ENCODE peak calls at places on chromosomes 5 and 9, in five cellular contexts. N is fibroblast of the aortic adventitia, G is adipocyte, F is astrocyte of the spinal cord, E is HuH-7.5. D is an unnamed sample.

GRCh38 chr9:119884411-119884810 is 515.2 kb upstream of the BRINP1 start:
- DNase-seq in N (no peak), G (no peak), F (no peak), E (no peak), D (no peak)

GRCh38 chr5:123670981-123671557 is 159.1 kb downstream of the CSNK1G3 start:
- DNase-seq in N (peak; percentile 68), G (peak; percentile 80), F (peak; percentile 65), E (peak; percentile 4), D (peak; percentile 22)

GRCh38 chr9:114720296-114720695 is 38.3 kb upstream of the TEX48 start:
- DNase-seq in N (peak; percentile 27), G (no peak), F (no peak), E (no peak), D (peak; percentile 84)

GRCh38 chr5:120464627-120465280 is 654 bp downstream of the PRR16 start:
- DNase-seq in N (peak; percentile 66), G (peak; percentile 81), F (peak; percentile 63), E (no peak), D (peak; percentile 67)

GRCh38 chr5:66442951-66443445 is 153.2 kb upstream of the MAST4 start:
- DNase-seq in N (peak; percentile 99), G (no peak), F (no peak), E (no peak), D (no peak)

GRCh38 chr9:93303258-93303771 is 119.4 kb downstream of the WNK2 start:
- DNase-seq in N (no peak), G (no peak), F (no peak), E (no peak), D (no peak)

GRCh38 chr9:114382951-114383865 is 4.6 kb downstream of the AKNA start:
- DNase-seq in N (peak; percentile 83), G (peak; percentile 67), F (peak; percentile 30), E (no peak), D (peak; percentile 75)

GRCh38 chr5:127006711-127007110 is 23.6 kb downstream of the MARCHF3 start:
- DNase-seq in N (peak; percentile 56), G (peak; percentile 28), F (no peak), E (no peak), D (peak; percentile 43)

GRCh38 chr5:11230890-11231289 is 469.9 kb upstream of the DAP start:
- DNase-seq in N (no peak), G (no peak), F (no peak), E (no peak), D (no peak)

GRCh38 chr5:157473383-157474370 is 13.7 kb downstream of the NIPAL4 start:
- DNase-seq in N (peak; percentile 43), G (peak; percentile 24), F (peak; percentile 45), E (no peak), D (no peak)

GRCh38 chr9:107548298-107549142 is 59.0 kb upstream of the KLF4 start:
- DNase-seq in N (peak; percentile 99), G (peak; percentile 97), F (peak; percentile 95), E (no peak), D (peak; percentile 94)